ENCODE peak calls at places on chromosomes 5 and 9, in seven cellular contexts. One of them, this sample, is unnamed.

GRCh38 chr5:170380361-170380951 is 8.7 kb downstream of the KCNMB1 start:
- ATAC-seq in HepG2: no peak
- ATAC-seq in left lung: no peak
- ATAC-seq in body of pancreas: no peak
- ATAC-seq in CD8-positive, alpha-beta T cell: no peak
- ATAC-seq in HCT116: no peak
- ATAC-seq in heart right ventricle: no peak
- ATAC-seq in this sample: no peak

GRCh38 chr9:16082796-16083195 is 530.0 kb downstream of the CCDC171 start:
- ATAC-seq in body of pancreas: no peak
- ATAC-seq in HCT116: no peak
- ATAC-seq in heart right ventricle: no peak
- ATAC-seq in CD8-positive, alpha-beta T cell: no peak
- ATAC-seq in left lung: no peak
- ATAC-seq in HepG2: no peak
- ATAC-seq in this sample: no peak

GRCh38 chr9:34552606-34552981 is 29.8 kb upstream of the ENHO start:
- ATAC-seq in heart right ventricle: no peak
- ATAC-seq in CD8-positive, alpha-beta T cell: no peak
- ATAC-seq in body of pancreas: no peak
- ATAC-seq in HCT116: no peak
- ATAC-seq in left lung: no peak
- ATAC-seq in HepG2: no peak
- ATAC-seq in this sample: no peak

GRCh38 chr9:106456581-106456980 is 406.4 kb upstream of the ZNF462 start:
- ATAC-seq in HepG2: no peak
- ATAC-seq in left lung: no peak
- ATAC-seq in heart right ventricle: no peak
- ATAC-seq in HCT116: no peak
- ATAC-seq in body of pancreas: no peak
- ATAC-seq in CD8-positive, alpha-beta T cell: no peak
- ATAC-seq in this sample: no peak

GRCh38 chr9:86282979-86283535 is 719 bp upstream of the ISCA1 start:
- ATAC-seq in HCT116: peak
- ATAC-seq in heart right ventricle: peak
- ATAC-seq in left lung: peak
- ATAC-seq in body of pancreas: peak
- ATAC-seq in HepG2: peak
- ATAC-seq in CD8-positive, alpha-beta T cell: no peak
- ATAC-seq in this sample: peak

GRCh38 chr9:83569326-83569725 is 31.1 kb upstream of the FRMD3 start:
- ATAC-seq in CD8-positive, alpha-beta T cell: no peak
- ATAC-seq in HepG2: no peak
- ATAC-seq in heart right ventricle: no peak
- ATAC-seq in HCT116: no peak
- ATAC-seq in left lung: no peak
- ATAC-seq in body of pancreas: no peak
- ATAC-seq in this sample: no peak

GRCh38 chr5:124906339-124907097 is 160.1 kb upstream of the ZNF608 start:
- ATAC-seq in CD8-positive, alpha-beta T cell: no peak
- ATAC-seq in left lung: peak
- ATAC-seq in HCT116: no peak
- ATAC-seq in HepG2: peak
- ATAC-seq in heart right ventricle: peak
- ATAC-seq in body of pancreas: peak
- ATAC-seq in this sample: peak

GRCh38 chr5:86917117-86917579 is 299.4 kb downstream of the COX7C start:
- ATAC-seq in HCT116: no peak
- ATAC-seq in HepG2: no peak
- ATAC-seq in heart right ventricle: no peak
- ATAC-seq in left lung: peak
- ATAC-seq in body of pancreas: no peak
- ATAC-seq in CD8-positive, alpha-beta T cell: no peak
- ATAC-seq in this sample: no peak

GRCh38 chr5:43425965-43426364 is 13.8 kb upstream of the CCL28 start:
- ATAC-seq in CD8-positive, alpha-beta T cell: no peak
- ATAC-seq in left lung: peak
- ATAC-seq in HCT116: no peak
- ATAC-seq in HepG2: no peak
- ATAC-seq in body of pancreas: no peak
- ATAC-seq in heart right ventricle: no peak
- ATAC-seq in this sample: no peak

GRCh38 chr9:34428325-34428958 is 29.9 kb downstream of the FAM219A start:
- ATAC-seq in left lung: peak
- ATAC-seq in CD8-positive, alpha-beta T cell: no peak
- ATAC-seq in body of pancreas: no peak
- ATAC-seq in HCT116: no peak
- ATAC-seq in heart right ventricle: no peak
- ATAC-seq in HepG2: peak
- ATAC-seq in this sample: no peak

GRCh38 chr5:133938932-133939331 is 29.5 kb downstream of the C5orf15 start:
- ATAC-seq in HepG2: no peak
- ATAC-seq in left lung: no peak
- ATAC-seq in HCT116: no peak
- ATAC-seq in CD8-positive, alpha-beta T cell: no peak
- ATAC-seq in heart right ventricle: no peak
- ATAC-seq in body of pancreas: peak
- ATAC-seq in this sample: no peak

GRCh38 chr9:78363221-78363620 is 66.3 kb downstream of the PSAT1 start:
- ATAC-seq in HepG2: no peak
- ATAC-seq in body of pancreas: no peak
- ATAC-seq in CD8-positive, alpha-beta T cell: no peak
- ATAC-seq in HCT116: no peak
- ATAC-seq in heart right ventricle: peak
- ATAC-seq in left lung: no peak
- ATAC-seq in this sample: no peak

GRCh38 chr5:52846443-52846842 is 58.7 kb downstream of the ITGA1 start:
- ATAC-seq in body of pancreas: no peak
- ATAC-seq in left lung: no peak
- ATAC-seq in CD8-positive, alpha-beta T cell: no peak
- ATAC-seq in heart right ventricle: no peak
- ATAC-seq in HCT116: no peak
- ATAC-seq in HepG2: no peak
- ATAC-seq in this sample: peak

GRCh38 chr5:77015938-77016569 is 14.2 kb upstream of the AGGF1 start:
- ATAC-seq in CD8-positive, alpha-beta T cell: no peak
- ATAC-seq in HCT116: peak
- ATAC-seq in HepG2: no peak
- ATAC-seq in left lung: peak
- ATAC-seq in body of pancreas: no peak
- ATAC-seq in heart right ventricle: peak
- ATAC-seq in this sample: no peak

GRCh38 chr5:91443761-91444467 is 60.8 kb upstream of the ARRDC3 start:
- ATAC-seq in heart right ventricle: no peak
- ATAC-seq in CD8-positive, alpha-beta T cell: no peak
- ATAC-seq in HCT116: no peak
- ATAC-seq in body of pancreas: no peak
- ATAC-seq in HepG2: no peak
- ATAC-seq in left lung: peak
- ATAC-seq in this sample: no peak
- H3K27ac ChIP-seq in heart right ventricle: no peak
- H3K27ac ChIP-seq in CD8-positive, alpha-beta T cell: no peak
- H3K27ac ChIP-seq in HCT116: no peak
- H3K27ac ChIP-seq in body of pancreas: no peak
- H3K27ac ChIP-seq in HepG2: no peak
- H3K27ac ChIP-seq in left lung: no peak
- H3K27ac ChIP-seq in this sample: no peak

DNA sequence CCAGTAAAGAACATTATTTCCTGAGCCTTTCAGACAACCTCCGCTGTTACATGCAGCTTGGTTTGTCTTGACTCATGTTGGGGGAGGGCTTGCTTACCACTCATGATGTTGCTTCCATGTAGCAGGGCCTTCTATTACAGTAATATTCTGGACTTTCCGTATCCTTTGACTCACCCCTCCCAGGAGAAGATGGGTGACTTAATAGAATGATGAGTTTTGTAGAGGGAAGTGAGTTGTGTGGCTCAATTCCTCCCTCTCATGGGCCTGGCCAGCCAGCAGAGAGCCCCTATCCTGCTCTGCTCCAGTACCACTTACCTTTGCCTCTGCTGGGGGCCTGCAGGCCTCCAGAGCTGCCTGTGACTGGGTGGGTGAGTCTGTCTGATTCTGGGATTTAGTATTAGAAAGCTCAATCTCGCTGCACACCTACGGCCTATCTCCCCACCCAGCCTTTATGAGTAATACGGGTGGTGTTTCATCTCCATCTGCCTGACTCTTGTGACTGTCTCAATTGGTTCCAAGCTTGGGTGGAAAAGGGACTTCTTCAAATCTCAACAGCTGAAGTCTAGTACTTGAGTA is 52.6 kb upstream of the KLF9 start:
- ATAC-seq in HCT116: peak
- ATAC-seq in left lung: peak
- ATAC-seq in body of pancreas: no peak
- ATAC-seq in CD8-positive, alpha-beta T cell: no peak
- ATAC-seq in HepG2: no peak
- ATAC-seq in heart right ventricle: no peak
- ATAC-seq in this sample: peak
- H3K27ac ChIP-seq in HCT116: no peak
- H3K27ac ChIP-seq in left lung: peak
- H3K27ac ChIP-seq in body of pancreas: no peak
- H3K27ac ChIP-seq in CD8-positive, alpha-beta T cell: no peak
- H3K27ac ChIP-seq in HepG2: no peak
- H3K27ac ChIP-seq in heart right ventricle: no peak
- H3K27ac ChIP-seq in this sample: no peak

GRCh38 chr5:32029291-32029690 is 144.8 kb downstream of the GOLPH3 start:
- ATAC-seq in HepG2: no peak
- ATAC-seq in left lung: no peak
- ATAC-seq in body of pancreas: no peak
- ATAC-seq in heart right ventricle: no peak
- ATAC-seq in CD8-positive, alpha-beta T cell: no peak
- ATAC-seq in HCT116: no peak
- ATAC-seq in this sample: no peak
- H3K27ac ChIP-seq in HepG2: no peak
- H3K27ac ChIP-seq in left lung: no peak
- H3K27ac ChIP-seq in body of pancreas: no peak
- H3K27ac ChIP-seq in heart right ventricle: peak
- H3K27ac ChIP-seq in CD8-positive, alpha-beta T cell: no peak
- H3K27ac ChIP-seq in HCT116: no peak
- H3K27ac ChIP-seq in this sample: no peak

GRCh38 chr5:113330533-113331200 is 104.1 kb downstream of the TSSK1B start:
- ATAC-seq in heart right ventricle: peak
- ATAC-seq in body of pancreas: peak
- ATAC-seq in CD8-positive, alpha-beta T cell: peak
- ATAC-seq in HepG2: peak
- ATAC-seq in left lung: peak
- ATAC-seq in HCT116: peak
- ATAC-seq in this sample: peak
- H3K27ac ChIP-seq in heart right ventricle: no peak
- H3K27ac ChIP-seq in body of pancreas: no peak
- H3K27ac ChIP-seq in CD8-positive, alpha-beta T cell: no peak
- H3K27ac ChIP-seq in HepG2: no peak
- H3K27ac ChIP-seq in left lung: no peak
- H3K27ac ChIP-seq in HCT116: no peak
- H3K27ac ChIP-seq in this sample: no peak

GRCh38 chr9:91193658-91194391 is 167.9 kb downstream of the AUH start:
- ATAC-seq in CD8-positive, alpha-beta T cell: peak
- ATAC-seq in HCT116: peak
- ATAC-seq in heart right ventricle: peak
- ATAC-seq in left lung: peak
- ATAC-seq in body of pancreas: peak
- ATAC-seq in HepG2: peak
- ATAC-seq in this sample: peak

GRCh38 chr9:91191443-91192378 is 170.0 kb downstream of the AUH start:
- ATAC-seq in CD8-positive, alpha-beta T cell: no peak
- ATAC-seq in left lung: no peak
- ATAC-seq in HCT116: no peak
- ATAC-seq in HepG2: no peak
- ATAC-seq in body of pancreas: no peak
- ATAC-seq in heart right ventricle: no peak
- ATAC-seq in this sample: no peak

GRCh38 chr9:91192785-91193657 is 168.7 kb downstream of the AUH start:
- ATAC-seq in heart right ventricle: peak
- ATAC-seq in HCT116: peak
- ATAC-seq in body of pancreas: peak
- ATAC-seq in HepG2: peak
- ATAC-seq in CD8-positive, alpha-beta T cell: peak
- ATAC-seq in left lung: peak
- ATAC-seq in this sample: peak

GRCh38 chr9:91190062-91190461 is 171.7 kb downstream of the AUH start:
- ATAC-seq in heart right ventricle: no peak
- ATAC-seq in HCT116: no peak
- ATAC-seq in CD8-positive, alpha-beta T cell: no peak
- ATAC-seq in HepG2: no peak
- ATAC-seq in left lung: no peak
- ATAC-seq in body of pancreas: no peak
- ATAC-seq in this sample: no peak

DNA sequence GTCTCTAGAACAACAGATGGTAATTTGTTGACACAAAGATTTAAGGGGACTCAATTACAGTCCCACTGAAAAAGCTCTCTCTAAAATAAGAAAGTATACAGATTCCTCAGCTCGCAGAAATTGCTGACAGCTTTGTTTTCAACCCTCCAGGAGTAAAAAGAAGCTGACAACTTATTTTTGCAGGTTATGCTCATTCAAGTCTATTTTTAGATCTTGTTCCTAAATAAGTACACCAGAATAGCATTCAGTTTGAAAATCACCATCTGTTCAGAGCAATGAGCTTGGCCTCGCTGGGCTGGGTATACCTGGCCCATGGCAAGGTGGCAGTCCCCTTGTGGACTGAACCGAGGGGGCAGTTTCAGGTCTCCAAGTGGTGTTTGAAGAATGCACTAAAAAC is 169.3 kb downstream of the AUH start:
- ATAC-seq in heart right ventricle: no peak
- ATAC-seq in CD8-positive, alpha-beta T cell: no peak
- ATAC-seq in HepG2: no peak
- ATAC-seq in left lung: no peak
- ATAC-seq in body of pancreas: no peak
- ATAC-seq in HCT116: no peak
- ATAC-seq in this sample: no peak
- H3K27ac ChIP-seq in heart right ventricle: peak
- H3K27ac ChIP-seq in CD8-positive, alpha-beta T cell: no peak
- H3K27ac ChIP-seq in HepG2: peak
- H3K27ac ChIP-seq in left lung: peak
- H3K27ac ChIP-seq in body of pancreas: peak
- H3K27ac ChIP-seq in HCT116: peak
- H3K27ac ChIP-seq in this sample: peak